ENCODE peak calls at places on chromosomes 2 and 18, in five cellular contexts. E is Panc1, P is stomach, N is AG04450, H is tibial artery. F is an unnamed sample.

GRCh38 chr2:240369725-240370585 is 65.5 kb upstream of the GPC1 start:
- DNase-seq in P (peak; percentile 39), H (peak; percentile 91), N (peak; percentile 89), E (no peak), F (peak; percentile 91)

GRCh38 chr18:36095936-36096519 is 28.7 kb upstream of the RPRD1A start:
- DNase-seq in N (peak; percentile 54), P (no peak), H (no peak), E (peak; percentile 25), F (no peak)

GRCh38 chr18:69564602-69565001 is 163.9 kb downstream of the DOK6 start:
- DNase-seq in P (no peak), N (no peak), H (no peak), E (no peak), F (no peak)

GRCh38 chr2:16135913-16136310 is 195.6 kb downstream of the MYCN start:
- DNase-seq in E (no peak), H (no peak), P (no peak), N (no peak), F (no peak)

GRCh38 chr2:128263902-128264331 is 54.8 kb downstream of the HS6ST1 start:
- DNase-seq in P (no peak), H (no peak), E (no peak), N (no peak), F (no peak)

GRCh38 chr2:94996401-94997100 is 29.0 kb upstream of the MAL start:
- DNase-seq in E (no peak), P (no peak), N (no peak), H (peak; percentile 32), F (no peak)

GRCh38 chr18:9965711-9966624 is 52.2 kb downstream of the VAPA start:
- DNase-seq in H (no peak), N (no peak), E (no peak), P (no peak), F (no peak)

GRCh38 chr2:43246641-43247040 is 20.2 kb upstream of the ZFP36L2 start:
- DNase-seq in N (no peak), H (no peak), E (no peak), P (no peak), F (no peak)

GRCh38 chr2:174333502-174334277 is 1.1 kb upstream of the SP9 start:
- DNase-seq in E (no peak), P (no peak), N (no peak), H (no peak), F (no peak)

GRCh38 chr2:106147665-106148064 is 46.4 kb downstream of the UXS1 start:
- DNase-seq in P (no peak), E (no peak), N (no peak), H (no peak), F (no peak)

GRCh38 chr2:102664439-102665042 is 45.2 kb downstream of the SLC9A2 start:
- DNase-seq in P (no peak), H (no peak), E (peak; percentile 15), N (no peak), F (no peak)

GRCh38 chr2:128300151-128300550 is 18.5 kb downstream of the HS6ST1 start:
- DNase-seq in N (no peak), E (no peak), H (no peak), P (no peak), F (peak; percentile 8)

GRCh38 chr2:223681125-223681524 is 79.0 kb upstream of the SCG2 start:
- DNase-seq in N (no peak), H (no peak), P (no peak), E (no peak), F (no peak)

GRCh38 chr2:40147360-40147759 is 304.5 kb downstream of the SLC8A1 start:
- DNase-seq in E (no peak), P (no peak), H (no peak), N (no peak), F (no peak)

GRCh38 chr18:12048010-12048826 is 45.4 kb upstream of the ANKRD62 start:
- DNase-seq in P (no peak), H (no peak), N (no peak), E (no peak), F (no peak)

GRCh38 chr2:163375472-163375871 is 360.3 kb downstream of the FIGN start:
- DNase-seq in E (no peak), P (no peak), H (no peak), N (no peak), F (no peak)

GRCh38 chr2:6524678-6525367 is 340.9 kb downstream of the CMPK2 start:
- DNase-seq in N (no peak), P (no peak), E (no peak), H (no peak), F (no peak)

GRCh38 chr2:8475349-8476045 is 206.4 kb upstream of the ID2 start:
- DNase-seq in N (no peak), P (no peak), H (peak; percentile 16), E (no peak), F (no peak)

GRCh38 chr2:31534636-31535035 is 46.1 kb downstream of the SRD5A2 start:
- DNase-seq in P (no peak), E (no peak), H (no peak), N (no peak), F (no peak)

GRCh38 chr2:170475878-170476277 is 239.3 kb upstream of the SP5 start:
- DNase-seq in N (no peak), H (no peak), E (no peak), P (no peak), F (no peak)

GRCh38 chr18:12086677-12087482 is 6.8 kb upstream of the ANKRD62 start:
- DNase-seq in H (no peak), N (no peak), P (no peak), E (no peak), F (no peak)

GRCh38 chr2:11186145-11186544 is 30.9 kb downstream of the SLC66A3 start:
- DNase-seq in N (no peak), E (no peak), H (no peak), P (no peak), F (no peak)

GRCh38 chr2:45755585-45756330 is 104.3 kb downstream of the PRKCE start:
- DNase-seq in H (no peak), N (no peak), P (no peak), E (no peak), F (no peak)

GRCh38 chr2:196113061-196113974 is 44.7 kb upstream of the DNAH7 start:
- DNase-seq in P (no peak), N (peak; percentile 50), H (no peak), E (no peak), F (no peak)

GRCh38 chr2:19819097-19820065 is 82.4 kb downstream of the TTC32 start:
- DNase-seq in H (no peak), E (no peak), P (no peak), N (no peak), F (peak; percentile 44)

GRCh38 chr18:8991131-8991530 is 111.4 kb upstream of the NDUFV2 start:
- DNase-seq in H (no peak), P (no peak), N (no peak), E (no peak), F (no peak)

GRCh38 chr2:88831792-88832248 is 140.3 kb downstream of the RPIA start:
- DNase-seq in P (peak; percentile 65), E (peak; percentile 17), N (no peak), H (no peak), F (peak; percentile 45)

GRCh38 chr2:44186800-44187199 is 18.1 kb downstream of the PPM1B start:
- DNase-seq in N (no peak), P (no peak), E (no peak), H (no peak), F (no peak)

GRCh38 chr2:181673178-181673577 is 7.1 kb downstream of the NEUROD1 start:
- DNase-seq in H (no peak), P (no peak), E (no peak), N (no peak), F (no peak)
- H3K4me3 ChIP-seq in H (no peak overlapping the region), P (no peak overlapping the region), E (no peak overlapping the region), N (no peak overlapping the region), F (no peak overlapping the region)

DNA sequence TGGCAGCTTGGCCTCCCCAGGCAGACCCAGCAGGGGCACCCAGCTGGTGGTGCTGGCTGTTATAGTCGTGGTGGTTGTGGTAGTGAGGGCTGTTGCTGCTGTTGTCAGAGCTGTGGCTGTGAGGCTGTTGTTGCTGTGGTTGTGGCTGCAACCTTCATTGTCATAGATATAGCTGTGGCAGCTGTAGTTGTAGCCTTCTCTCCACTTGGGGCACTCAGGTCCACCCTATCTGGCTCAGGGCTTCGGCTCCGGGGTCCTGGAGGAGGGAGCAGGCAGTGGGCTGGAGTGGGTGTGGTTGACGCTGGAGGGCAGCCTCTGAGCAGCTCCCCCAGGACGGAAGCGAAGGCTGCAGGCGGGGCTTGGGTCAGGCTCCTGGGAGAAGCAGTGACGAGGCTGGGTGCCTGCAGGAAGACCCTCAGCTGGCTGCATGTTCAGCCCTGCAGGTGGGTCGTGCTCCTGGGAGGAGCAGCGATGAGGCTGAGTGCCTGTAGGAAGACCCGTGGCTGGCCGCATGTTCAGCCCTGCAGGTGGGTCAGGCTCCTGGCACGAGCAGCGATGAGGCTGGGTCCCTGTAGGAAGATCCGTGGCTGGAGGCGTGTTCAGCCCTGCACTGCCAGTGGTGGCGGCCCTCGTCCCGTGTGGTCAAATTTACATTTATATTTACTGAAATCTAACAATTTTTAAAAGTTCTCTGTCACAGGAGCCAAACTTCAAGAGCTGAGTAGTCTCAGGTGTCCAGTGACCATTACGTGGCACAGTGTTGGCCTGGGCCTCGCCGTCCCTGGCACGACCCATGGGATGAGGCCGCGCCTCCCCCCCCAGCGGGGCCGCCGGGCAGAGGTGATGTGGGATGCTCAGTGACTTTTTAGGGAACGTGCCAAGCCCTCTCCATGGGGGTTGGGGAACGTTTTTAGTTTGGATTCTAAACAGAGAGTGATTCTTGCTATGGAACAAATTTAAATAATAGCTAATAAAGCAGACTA is 79.2 kb upstream of the PXDN start:
- DNase-seq in H (peak; percentile 88), P (no peak), E (no peak), N (no peak), F (peak; percentile 34)
- H3K27ac ChIP-seq in H (peak overlapping the region; percentile 96), P (peak overlapping the region; percentile 60), E (no peak overlapping the region), N (no peak overlapping the region), F (no peak overlapping the region)

GRCh38 chr18:14106906-14107305 is 25.3 kb downstream of the ZNF519 start:
- DNase-seq in E (no peak), N (no peak), H (no peak), P (no peak), F (no peak)
- H3K9me3 ChIP-seq in E (peaks cover 54% of the 10 kb centered on the region), N (peaks cover 15% of the 10 kb centered on the region), H (peaks cover 5% of the 10 kb centered on the region), P (peaks cover 9% of the 10 kb centered on the region), F (peaks cover 1% of the 10 kb centered on the region)

GRCh38 chr2:233140913-233141469 is 80.8 kb downstream of the INPP5D start:
- DNase-seq in N (no peak), P (no peak), H (no peak), E (no peak), F (no peak)
- H3K4me3 ChIP-seq in N (no peak overlapping the region), P (no peak overlapping the region), H (no peak overlapping the region), E (no peak overlapping the region), F (no peak overlapping the region)

GRCh38 chr2:85716346-85716880 is 22.3 kb downstream of the GNLY start:
- DNase-seq in E (no peak), H (peak; percentile 55), P (no peak), N (no peak), F (no peak)

GRCh38 chr2:85713836-85714235 is 19.7 kb downstream of the GNLY start:
- DNase-seq in H (peak; percentile 68), P (no peak), N (no peak), E (no peak), F (no peak)

GRCh38 chr2:85712849-85713612 is 18.9 kb downstream of the GNLY start:
- DNase-seq in P (peak; percentile 86), E (no peak), N (no peak), H (peak; percentile 88), F (no peak)

GRCh38 chr2:85712261-85712660 is 18.1 kb downstream of the GNLY start:
- DNase-seq in N (no peak), E (no peak), P (no peak), H (peak; percentile 72), F (no peak)

DNA sequence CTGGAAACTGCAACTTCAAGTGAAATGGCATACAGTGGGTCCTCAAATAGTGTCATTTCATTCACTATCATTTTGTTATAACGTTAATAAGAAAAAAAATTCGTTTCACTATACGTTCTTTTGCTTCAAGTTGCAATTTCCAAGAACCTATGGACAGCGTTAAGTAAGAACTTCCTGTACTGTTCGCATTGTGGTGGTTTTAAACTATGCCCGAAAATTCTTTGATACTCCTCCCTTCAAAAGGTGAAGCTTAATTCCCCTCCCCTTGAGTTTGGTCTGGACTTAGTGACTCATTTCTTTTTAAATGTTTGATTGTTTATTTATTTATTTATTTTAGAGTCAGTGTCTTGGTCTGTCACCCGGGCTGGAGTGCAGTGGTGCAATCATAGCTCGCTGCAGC is 20.7 kb downstream of the GNLY start:
- DNase-seq in H (no peak), N (no peak), P (no peak), E (no peak), F (no peak)
- H3K27ac ChIP-seq in H (no peak overlapping the region), N (no peak overlapping the region), P (no peak overlapping the region), E (no peak overlapping the region), F (no peak overlapping the region)